ENCODE peak calls at places on chromosomes 16 and 17, in four cellular contexts. S is HepG2, V is K562, J is GM12878. C is an unnamed sample.

GRCh38 chr17:56928586-56928985 is 14.7 kb upstream of the TRIM25 start:
- DNase-seq in J (no peak), V (no peak), S (no peak), C (no peak)

GRCh38 chr17:72456026-72456569 is 335.3 kb downstream of the SOX9 start:
- DNase-seq in J (no peak), V (no peak), S (peak; percentile 73), C (no peak)

GRCh38 chr16:29815793-29816693 is at the start of gene PAGR1:
- DNase-seq in J (peak; percentile 100), V (peak; percentile 99), S (peak; percentile 99), C (peak; percentile 99)

GRCh38 chr17:17504341-17505140 is 8.3 kb upstream of the RASD1 start:
- DNase-seq in S (no peak), V (no peak), J (no peak), C (no peak)

GRCh38 chr17:27669850-27670249 is 38.9 kb downstream of the LGALS9 start:
- DNase-seq in J (no peak), S (no peak), V (no peak), C (no peak)

GRCh38 chr17:5135726-5136579 is 20.1 kb downstream of the USP6 start:
- DNase-seq in S (no peak), J (no peak), V (no peak), C (no peak)

GRCh38 chr16:49470550-49470949 is 96.9 kb downstream of the C16orf78 start:
- DNase-seq in J (no peak), S (no peak), V (no peak), C (no peak)

GRCh38 chr17:43661699-43662431 is at the start of gene MEOX1:
- DNase-seq in V (no peak), S (no peak), J (peak; percentile 79), C (peak; percentile 65)

GRCh38 chr16:14333361-14333760 is 262.2 kb downstream of the MRTFB start:
- DNase-seq in V (no peak), S (no peak), J (no peak), C (no peak)

GRCh38 chr17:50950002-50950877 is 84.1 kb upstream of the TOB1 start:
- DNase-seq in V (peak; percentile 89), S (peak; percentile 65), J (no peak), C (peak; percentile 62)

GRCh38 chr16:28843766-28844165 is 2.4 kb downstream of the TUFM start:
- DNase-seq in S (no peak), J (no peak), V (no peak), C (no peak)

GRCh38 chr16:82655315-82655714 is 28.5 kb downstream of the CDH13 start:
- DNase-seq in J (peak; percentile 50), S (no peak), V (no peak), C (no peak)

GRCh38 chr17:36600936-36601302 is 464 bp upstream of the MRM1 start:
- DNase-seq in V (no peak), J (no peak), S (no peak), C (no peak)

GRCh38 chr17:36597866-36598777 is 3.3 kb upstream of the MRM1 start:
- DNase-seq in V (no peak), S (no peak), J (no peak), C (no peak)

GRCh38 chr17:36600477-36600876 is 906 bp upstream of the MRM1 start:
- DNase-seq in J (no peak), S (no peak), V (peak; percentile 87), C (no peak)

GRCh38 chr17:36598951-36599401 is 2.4 kb upstream of the MRM1 start:
- DNase-seq in V (peak; percentile 9), J (no peak), S (no peak), C (no peak)

DNA sequence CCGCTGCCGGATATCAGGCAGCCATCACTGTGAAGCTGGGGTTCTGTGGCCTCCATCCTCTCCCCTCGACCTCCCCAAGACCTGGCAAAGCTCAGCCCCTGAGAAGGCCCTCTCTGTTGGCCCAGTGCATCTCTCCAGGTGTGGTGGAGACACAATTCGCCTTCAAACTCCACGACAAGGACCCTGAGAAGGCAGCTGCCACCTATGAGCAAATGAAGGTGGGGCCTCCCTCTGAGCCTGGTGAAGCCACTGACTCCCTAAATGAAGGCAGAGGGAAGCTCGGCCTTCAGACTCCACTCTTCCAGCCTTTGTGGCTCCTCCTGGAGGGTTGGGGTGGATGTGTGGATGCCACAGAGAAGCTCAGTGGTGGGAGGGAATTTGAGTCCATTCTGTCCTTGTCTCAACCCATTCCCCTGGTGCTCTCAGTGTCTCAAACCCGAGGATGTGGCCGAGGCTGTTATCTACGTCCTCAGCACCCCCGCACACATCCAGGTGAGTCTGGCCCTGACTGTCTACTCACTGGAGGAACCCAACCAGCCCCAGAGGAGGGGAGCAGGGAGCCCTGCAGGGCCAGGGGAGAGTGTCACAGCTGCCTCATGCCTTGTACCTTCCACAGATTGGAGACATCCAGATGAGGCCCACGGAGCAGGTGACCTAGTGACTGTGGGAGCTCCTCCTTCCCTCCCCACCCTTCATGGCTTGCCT is 1.7 kb upstream of the MRM1 start:
- DNase-seq in V (peak; percentile 60), J (no peak), S (no peak), C (no peak)
- TF ChIP-seq TARDBP in V (no peak), J (no peak), S (no peak), C (no peak)

GRCh38 chr16:72739577-72739976 is 308.4 kb downstream of the ZFHX3 start:
- DNase-seq in V (no peak), S (peak; percentile 8), J (no peak), C (no peak)

GRCh38 chr16:72740346-72740745 is 307.6 kb downstream of the ZFHX3 start:
- DNase-seq in S (no peak), J (no peak), V (no peak), C (no peak)

GRCh38 chr16:72736074-72736473 is 311.9 kb downstream of the ZFHX3 start:
- DNase-seq in S (no peak), V (no peak), J (no peak), C (no peak)
- TF ChIP-seq TARDBP in S (no peak), V (no peak), J (no peak), C (no peak)

GRCh38 chr17:47990962-47991731 is 20.2 kb downstream of the CDK5RAP3 start:
- DNase-seq in V (no peak), J (no peak), S (no peak), C (no peak)
- TF ChIP-seq TARDBP in V (no peak), J (no peak), S (no peak), C (no peak)

DNA sequence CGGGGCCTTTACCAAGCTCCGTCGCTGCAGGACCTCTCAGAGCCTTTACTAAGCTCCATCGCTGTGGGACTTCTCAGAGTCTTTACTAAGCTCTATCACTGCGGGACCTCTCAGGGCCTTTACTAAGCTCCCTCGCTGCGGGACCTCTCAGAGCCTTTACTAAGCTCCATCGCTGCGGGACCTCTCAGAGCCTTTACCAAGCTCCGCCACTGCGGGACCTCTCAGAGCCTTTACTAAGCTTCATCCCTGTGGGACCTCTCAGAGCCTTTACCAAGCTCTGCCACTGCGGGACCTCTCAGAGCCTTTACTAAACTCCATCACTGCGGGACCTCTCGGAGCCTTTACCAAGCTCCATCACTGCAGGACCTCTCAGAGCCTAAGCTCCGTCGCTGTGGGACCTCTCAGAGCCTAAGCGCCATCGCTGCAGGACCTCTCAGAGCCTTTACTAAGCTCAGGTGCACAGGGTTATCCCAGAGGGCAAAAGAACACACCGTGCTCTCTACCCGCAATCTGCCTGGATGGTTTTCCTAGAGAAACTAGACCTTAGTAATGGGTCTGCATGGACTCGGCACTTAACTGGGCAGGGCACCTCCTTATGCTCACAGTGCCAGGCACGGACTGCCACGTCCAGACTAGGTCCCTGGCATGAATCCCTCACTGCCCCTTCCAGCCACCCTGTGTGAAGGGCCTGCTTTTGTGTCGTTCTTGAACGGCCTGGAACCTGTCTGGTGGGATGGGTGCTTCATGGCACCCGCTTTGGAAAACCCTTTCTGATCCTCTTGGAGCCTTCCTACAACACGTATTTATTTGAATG is 69.2 kb upstream of the DOC2B start:
- DNase-seq in S (no peak), V (no peak), J (no peak), C (no peak)
- TF ChIP-seq TARDBP in S (no peak), V (no peak), J (no peak), C (no peak)